ENCODE peak calls at places on chromosomes 7 and 10, in five cellular contexts. Y is AG04450; V is cardiac muscle cell; A is CD4-positive, alpha-beta T cell; P is body of pancreas. G is an unnamed sample.

GRCh38 chr7:51067757-51068156 is 248.9 kb downstream of the COBL start:
- DNase-seq in A (peak), P (peak), V (peak), Y (peak), G (no peak)

GRCh38 chr7:41584746-41585145 is 118.1 kb downstream of the INHBA start:
- DNase-seq in P (no peak), A (no peak), V (no peak), Y (no peak), G (no peak)

GRCh38 chr10:89373916-89374711 is 3.7 kb upstream of the IFIT1B start:
- DNase-seq in P (peak), A (no peak), V (no peak), Y (no peak), G (peak)

GRCh38 chr7:80450621-80451308 is 61.1 kb downstream of the GNAT3 start:
- DNase-seq in P (no peak), V (no peak), A (no peak), Y (no peak), G (no peak)

GRCh38 chr7:1966631-1967200 is 266.0 kb downstream of the MAD1L1 start:
- DNase-seq in V (no peak), A (no peak), P (no peak), Y (no peak), G (no peak)

GRCh38 chr7:108211382-108212201 is 81.4 kb upstream of the LAMB4 start:
- DNase-seq in A (no peak), V (no peak), Y (no peak), P (no peak), G (no peak)

GRCh38 chr7:157276731-157277562 is 59.9 kb upstream of the DNAJB6 start:
- DNase-seq in A (no peak), P (no peak), V (no peak), Y (no peak), G (no peak)

GRCh38 chr7:131947661-131948060 is 391.2 kb upstream of the PODXL start:
- DNase-seq in P (no peak), A (no peak), V (no peak), Y (no peak), G (no peak)

GRCh38 chr10:79942261-79943185 is 6.4 kb downstream of the SFTPD start:
- DNase-seq in P (no peak), A (no peak), V (no peak), Y (no peak), G (no peak)

GRCh38 chr7:150431839-150432658 is 18.4 kb upstream of the GIMAP8 start:
- DNase-seq in V (no peak), Y (no peak), A (no peak), P (no peak), G (no peak)

DNA sequence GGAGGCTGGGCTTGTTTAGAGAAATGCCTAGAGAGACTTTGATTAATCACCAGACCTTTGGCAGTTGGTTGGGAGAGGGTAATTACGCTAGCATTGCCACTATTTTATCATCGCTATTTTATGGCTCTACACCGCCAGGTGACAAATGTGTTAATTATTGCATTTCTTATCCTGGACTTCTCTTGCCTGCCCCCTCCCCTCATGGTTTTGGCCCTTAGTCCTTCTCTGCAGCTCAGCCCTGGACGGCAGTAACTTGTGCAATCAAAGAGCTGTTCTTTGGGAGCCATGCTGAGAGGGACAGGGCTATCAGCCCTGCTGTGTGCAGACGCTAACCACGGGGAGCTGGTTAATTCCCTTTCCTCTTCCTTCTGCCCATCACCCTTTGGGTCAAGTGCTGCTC is 585.0 kb downstream of the AUTS2 start:
- DNase-seq in Y (no peak), A (no peak), V (peak), P (peak), G (no peak)
- H3K27ac ChIP-seq in Y (no peak), A (no peak), V (peak), P (no peak), G (no peak)

GRCh38 chr7:21934824-21935223 is 10.9 kb downstream of the CDCA7L start:
- DNase-seq in A (no peak), Y (no peak), P (no peak), V (no peak), G (no peak)

GRCh38 chr7:21941570-21942224 is 4.0 kb downstream of the CDCA7L start:
- DNase-seq in P (no peak), A (no peak), Y (no peak), V (no peak), G (no peak)

GRCh38 chr7:21939136-21939857 is 6.4 kb downstream of the CDCA7L start:
- DNase-seq in Y (no peak), A (no peak), V (peak), P (no peak), G (no peak)

GRCh38 chr7:21939858-21940322 is 5.8 kb downstream of the CDCA7L start:
- DNase-seq in A (no peak), Y (no peak), V (no peak), P (no peak), G (no peak)

DNA sequence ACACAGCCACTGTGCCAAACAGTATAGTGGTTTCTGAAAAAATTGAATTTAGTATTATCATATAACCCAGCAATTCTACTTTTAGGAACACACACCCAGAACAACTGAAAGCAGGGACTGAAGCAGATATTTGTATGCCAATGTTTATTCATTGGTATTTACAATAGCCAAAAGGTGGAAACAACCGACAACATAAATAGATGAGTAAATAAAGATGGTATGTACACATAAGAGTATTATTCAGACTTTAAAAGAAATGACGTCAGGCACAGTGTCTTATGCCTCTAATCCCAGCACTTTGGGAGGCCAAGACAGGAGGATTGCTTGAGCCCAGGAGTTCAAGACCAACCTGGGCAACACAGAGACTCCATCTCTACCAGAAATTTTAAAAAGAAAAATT is 7.2 kb downstream of the CDCA7L start:
- DNase-seq in Y (no peak), V (no peak), P (no peak), A (no peak), G (no peak)
- H3K27ac ChIP-seq in Y (no peak), V (no peak), P (no peak), A (no peak), G (no peak)

GRCh38 chr10:61500460-61500859 is 47.3 kb upstream of the TMEM26 start:
- DNase-seq in Y (no peak), V (no peak), A (no peak), P (no peak), G (no peak)
- H3K27ac ChIP-seq in Y (no peak), V (no peak), A (no peak), P (no peak), G (no peak)

DNA sequence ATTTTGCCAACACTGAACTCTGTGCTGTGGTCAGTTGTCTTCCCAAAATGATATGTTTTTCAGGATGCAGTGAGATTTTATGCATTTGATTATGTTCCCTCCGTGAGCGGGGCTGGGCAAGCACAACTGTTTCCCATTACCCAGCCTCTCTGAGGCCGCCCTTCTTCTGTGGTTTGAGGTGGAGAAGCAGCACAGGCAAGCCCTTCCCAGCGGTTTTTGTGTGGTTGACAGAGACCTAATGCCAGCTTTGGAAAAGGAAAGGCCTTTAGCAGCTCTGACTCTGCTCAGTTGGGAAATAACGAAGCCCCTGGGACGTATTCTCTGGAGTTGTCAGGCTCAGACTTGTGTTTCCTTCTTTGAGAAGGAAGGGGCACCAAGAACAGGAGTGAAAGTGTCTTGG is 20.7 kb upstream of the PDCD4 start:
- DNase-seq in Y (no peak), P (no peak), V (no peak), A (no peak), G (no peak)
- H3K27ac ChIP-seq in Y (no peak), P (peak), V (peak), A (no peak), G (no peak)

GRCh38 chr7:146214842-146215241 is 98.2 kb downstream of the CNTNAP2 start:
- DNase-seq in Y (no peak), V (no peak), P (no peak), A (no peak), G (no peak)
- H3K27ac ChIP-seq in Y (no peak), V (no peak), P (no peak), A (no peak), G (no peak)

GRCh38 chr7:76037310-76037709 is 10.5 kb downstream of the STYXL1 start:
- DNase-seq in A (no peak), V (no peak), Y (peak), P (peak), G (no peak)
- H3K27ac ChIP-seq in A (no peak), V (no peak), Y (peak), P (no peak), G (no peak)

DNA sequence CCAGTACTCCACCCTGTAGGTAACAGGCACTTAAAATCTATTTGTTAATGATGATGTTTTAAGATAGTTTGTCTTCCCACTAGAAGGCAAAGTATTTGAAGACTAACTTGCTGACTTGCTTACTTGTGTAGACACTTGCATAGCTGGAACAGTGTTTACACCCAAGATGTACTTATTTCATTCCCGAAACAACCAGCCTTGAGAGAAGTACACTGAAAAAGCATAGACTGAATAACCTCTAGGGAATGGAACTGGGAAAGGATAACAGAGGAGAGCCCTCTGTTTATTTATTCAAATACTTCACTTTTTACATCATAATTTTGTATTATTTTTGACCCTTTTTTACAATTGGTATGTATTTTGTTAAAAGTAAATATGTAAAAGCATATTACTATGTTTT is 33.1 kb upstream of the TMEM26 start:
- DNase-seq in A (no peak), P (no peak), V (no peak), Y (no peak), G (no peak)
- H3K27ac ChIP-seq in A (no peak), P (no peak), V (no peak), Y (no peak), G (no peak)

DNA sequence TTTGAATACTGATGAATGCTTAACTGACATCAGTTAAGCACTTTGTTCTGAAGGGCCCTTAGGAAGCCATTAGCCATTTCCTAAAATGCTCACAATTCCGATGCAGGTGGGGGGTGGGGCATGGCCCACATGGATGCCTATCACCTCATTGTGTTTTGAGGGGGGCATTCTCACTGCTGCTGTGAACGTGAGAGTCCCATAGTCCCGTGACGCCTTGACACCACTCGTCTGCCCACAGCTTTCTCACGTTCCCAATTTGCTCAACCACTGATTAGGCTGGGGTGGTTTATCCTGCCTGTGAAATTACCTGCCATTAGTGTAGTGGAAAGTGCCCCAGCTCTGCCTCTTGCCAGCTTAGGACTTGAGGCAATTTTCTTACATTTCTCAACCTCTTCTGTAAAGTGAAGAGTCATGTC is 31.9 kb downstream of the DUSP5 start:
- DNase-seq in V (no peak), P (no peak), A (no peak), Y (no peak), G (no peak)
- H3K27ac ChIP-seq in V (no peak), P (peak), A (no peak), Y (no peak), G (no peak)

GRCh38 chr10:133173860-133174523 is 14.0 kb downstream of the KNDC1 start:
- DNase-seq in V (no peak), Y (no peak), P (no peak), A (no peak), G (no peak)
- H3K27ac ChIP-seq in V (no peak), Y (no peak), P (no peak), A (no peak), G (no peak)

DNA sequence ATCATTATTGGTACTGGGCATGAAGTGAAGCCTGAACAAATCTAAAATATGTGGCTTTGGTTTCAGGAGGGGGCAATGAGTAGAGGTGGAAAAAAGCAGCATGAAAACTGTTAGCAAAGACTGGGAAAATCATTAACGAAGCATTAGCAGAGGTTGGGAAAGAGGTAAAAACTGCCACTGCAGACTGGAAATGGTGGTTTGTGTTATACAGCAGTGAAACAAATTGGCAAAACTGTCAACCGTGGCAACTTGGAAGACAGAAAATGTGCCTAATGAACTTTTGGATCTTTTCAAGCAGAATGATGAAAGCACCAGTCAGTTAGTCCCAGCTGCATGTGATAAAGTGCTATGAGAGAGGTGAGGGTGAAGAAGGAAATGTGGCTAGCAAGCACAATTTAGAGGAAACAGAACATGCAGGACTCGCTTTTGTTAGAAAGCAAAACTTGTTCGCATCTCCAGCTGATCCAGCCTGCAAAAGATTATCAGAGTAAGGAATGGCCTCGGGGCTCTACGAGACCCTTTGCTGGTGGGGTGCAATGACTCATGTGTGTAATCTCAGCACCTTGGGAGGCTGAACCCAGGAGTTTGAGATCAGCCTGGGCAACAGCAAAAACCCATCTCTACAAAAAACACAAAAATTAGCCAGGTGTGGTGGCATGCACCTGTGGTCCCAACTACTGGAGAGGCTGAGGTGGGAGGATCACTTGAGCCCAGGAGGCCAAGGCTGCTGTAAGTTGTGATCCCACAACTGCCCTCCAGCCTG is 45.7 kb downstream of the SKIDA1 start:
- DNase-seq in P (no peak), A (no peak), Y (no peak), V (no peak), G (no peak)
- H3K27ac ChIP-seq in P (no peak), A (no peak), Y (no peak), V (no peak), G (no peak)